ENCODE peak calls at places on chromosomes 12 and 14, in four cellular contexts. V is GM12891, H is suprapubic skin, X is Peyer's patch. I is an unnamed sample.

GRCh38 chr14:71739273-71739990 is 192.8 kb upstream of the RGS6 start:
- DNase-seq in H (no peak), X (no peak), V (no peak), I (no peak)

GRCh38 chr14:91693342-91693741 is 38.5 kb downstream of the CATSPERB start:
- DNase-seq in V (no peak), H (no peak), X (no peak), I (no peak)

GRCh38 chr12:12936983-12937491 is 14.9 kb downstream of the GPRC5D start:
- DNase-seq in X (no peak), V (no peak), H (no peak), I (peak)

GRCh38 chr14:103501921-103502669 is 20.5 kb downstream of the CKB start:
- DNase-seq in H (peak), X (no peak), V (no peak), I (no peak)

GRCh38 chr14:29529418-29529817 is 398.2 kb downstream of the PRKD1 start:
- DNase-seq in X (no peak), H (no peak), V (no peak), I (no peak)

GRCh38 chr12:50246159-50246865 is 37.0 kb downstream of the LIMA1 start:
- DNase-seq in V (no peak), X (no peak), H (no peak), I (no peak)

GRCh38 chr12:97560766-97561165 is 98.2 kb downstream of the RMST start:
- DNase-seq in V (no peak), X (no peak), H (no peak), I (no peak)

GRCh38 chr12:32896438-32897275 is at the start of gene PKP2:
- DNase-seq in H (peak), V (no peak), X (no peak), I (no peak)

GRCh38 chr14:21347201-21347600 is 36.6 kb downstream of the SUPT16H start:
- DNase-seq in V (no peak), H (no peak), X (no peak), I (no peak)

GRCh38 chr12:3236345-3237153 is 159.4 kb downstream of the TSPAN9 start:
- DNase-seq in H (no peak), V (no peak), X (no peak), I (no peak)

GRCh38 chr14:49310298-49310697 is 275.9 kb downstream of the RPS29 start:
- DNase-seq in X (no peak), V (no peak), H (no peak), I (no peak)

GRCh38 chr12:92224685-92225331 is 79.2 kb upstream of the BTG1 start:
- DNase-seq in H (no peak), X (no peak), V (no peak), I (no peak)

DNA sequence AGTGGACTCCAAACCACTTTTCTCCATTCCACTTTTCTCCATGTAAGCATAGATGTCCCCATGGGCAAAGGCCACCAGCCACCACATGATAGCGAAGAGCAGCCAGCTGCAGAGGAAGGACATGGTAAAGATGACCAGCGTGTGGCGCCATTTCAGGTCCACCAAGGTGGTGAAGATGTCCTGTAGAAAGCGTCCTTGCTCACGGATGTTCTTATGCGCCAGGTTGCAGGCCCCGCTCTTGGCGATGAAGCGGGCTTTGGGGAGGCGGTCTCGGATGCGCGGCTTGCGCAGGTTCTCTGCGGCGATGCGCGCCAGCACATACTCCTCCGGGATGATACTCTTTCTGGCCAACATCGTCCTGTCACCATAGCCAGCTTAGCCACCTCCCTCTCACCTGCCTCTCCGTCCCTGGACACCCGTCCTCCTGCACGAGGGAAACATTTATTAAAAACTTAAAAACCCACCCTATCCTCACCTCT is 1.2 kb downstream of the KCNJ8 start:
- DNase-seq in X (no peak), H (no peak), V (no peak), I (no peak)
- TF ChIP-seq POLR2A in X (no peak), H (no peak), V (no peak), I (no peak)

GRCh38 chr14:79467837-79468236 is 743.5 kb downstream of the DIO2 start:
- DNase-seq in X (no peak), H (no peak), V (no peak), I (no peak)
- TF ChIP-seq POLR2A in X (no peak), H (no peak), V (no peak), I (no peak)

GRCh38 chr14:75274899-75275569 is 3.6 kb upstream of the FOS start:
- DNase-seq in V (peak), H (peak), X (peak), I (no peak)
- TF ChIP-seq POLR2A in V (no peak), H (peak), X (no peak), I (no peak)

DNA sequence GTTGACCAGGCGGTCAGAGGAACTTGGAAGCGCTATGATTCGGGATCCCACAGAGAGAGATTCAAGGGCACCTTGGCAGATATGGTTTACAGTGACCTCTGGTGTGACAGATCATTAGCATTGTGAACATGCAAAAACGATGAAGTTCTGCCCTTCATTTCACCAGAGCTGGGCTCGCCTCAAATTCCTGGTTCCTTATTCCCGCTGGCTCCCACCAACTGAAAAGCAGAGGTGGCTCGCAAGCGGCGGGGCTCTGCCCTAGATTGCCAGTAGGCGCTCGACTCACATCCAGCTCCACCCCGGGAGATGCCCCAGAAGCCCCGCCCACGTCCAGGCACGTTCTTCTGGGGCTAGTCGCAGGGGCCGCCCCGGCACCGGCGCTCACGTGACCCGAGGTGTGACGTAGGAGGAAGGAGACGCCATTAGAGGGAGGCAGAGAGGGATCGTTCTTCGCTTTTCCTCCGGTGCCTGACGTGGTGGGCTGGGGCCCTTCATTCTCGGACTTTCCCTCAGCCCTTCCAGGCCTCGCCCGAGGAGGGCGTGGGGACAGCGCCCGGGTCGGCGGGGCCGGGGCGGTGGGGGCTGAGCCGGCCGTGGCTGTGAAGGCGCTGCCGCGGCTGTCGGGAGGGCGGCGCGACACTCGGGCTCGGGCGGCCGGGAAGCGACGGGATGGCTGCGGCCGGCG is at the start of gene RAB21:
- DNase-seq in H (peak), V (peak), X (peak), I (peak)
- TF ChIP-seq POLR2A in H (peak), V (peak), X (peak), I (peak)

GRCh38 chr12:113170926-113171325 is 14.4 kb downstream of the DDX54 start:
- DNase-seq in H (no peak), V (no peak), X (no peak), I (no peak)
- TF ChIP-seq POLR2A in H (no peak), V (no peak), X (no peak), I (no peak)

GRCh38 chr14:75559045-75559444 is 19.4 kb upstream of the FLVCR2 start:
- DNase-seq in V (no peak), X (no peak), H (no peak), I (no peak)
- TF ChIP-seq POLR2A in V (no peak), X (no peak), H (no peak), I (no peak)

GRCh38 chr12:57590536-57590891 is 478 bp upstream of the PIP4K2C start:
- DNase-seq in X (no peak), H (no peak), V (no peak), I (no peak)

GRCh38 chr12:57591567-57592325 is 754 bp downstream of the PIP4K2C start:
- DNase-seq in V (no peak), X (no peak), H (no peak), I (no peak)

GRCh38 chr12:57592551-57593165 is 1.7 kb downstream of the PIP4K2C start:
- DNase-seq in V (no peak), X (no peak), H (no peak), I (no peak)

GRCh38 chr12:57593187-57593586 is 2.2 kb downstream of the PIP4K2C start:
- DNase-seq in X (no peak), H (no peak), V (no peak), I (no peak)

GRCh38 chr12:57590892-57591566 is at the start of gene PIP4K2C:
- DNase-seq in H (peak), X (peak), V (peak), I (no peak)
- TF ChIP-seq POLR2A in H (no peak), X (peak), V (peak), I (no peak)

DNA sequence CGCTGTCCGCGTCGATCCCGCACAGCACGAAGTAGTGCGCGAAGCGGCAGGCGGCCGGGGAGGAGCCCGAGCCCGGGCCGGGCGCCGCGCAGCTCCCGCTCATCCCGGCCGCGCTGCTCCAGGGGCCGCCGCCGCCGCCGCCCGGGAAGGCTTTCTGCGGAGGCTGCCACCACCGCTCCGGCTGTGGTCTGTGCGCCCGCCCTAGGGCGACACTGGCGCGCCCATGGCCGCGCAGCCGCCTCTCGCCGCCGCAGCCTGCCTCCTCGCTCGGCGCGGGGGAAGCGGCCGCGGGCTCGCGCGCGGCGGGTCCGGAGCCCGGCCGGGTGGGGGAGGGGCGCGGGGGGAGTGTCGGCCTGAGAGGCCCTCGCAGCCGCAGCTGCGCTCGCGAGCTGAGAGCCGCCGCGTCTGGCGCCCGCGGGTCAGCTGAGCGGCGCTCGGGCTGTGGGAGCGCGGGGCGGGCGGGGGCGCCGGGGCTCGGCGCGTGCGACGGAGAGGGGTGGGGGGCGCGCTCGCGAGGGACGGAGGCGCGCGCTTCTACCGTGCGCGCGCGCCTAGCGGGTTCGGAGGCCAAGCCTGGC is at the start of gene DENND5B:
- DNase-seq in X (peak), V (peak), H (peak), I (no peak)
- TF ChIP-seq POLR2A in X (peak), V (no peak), H (no peak), I (no peak)